ENCODE peak calls at places on chromosome 5, in four cellular contexts. E is Daoy, T is GM04504, V is ACHN. D is an unnamed sample.

GRCh38 chr5:115842089-115842881 is 550 bp downstream of the AP3S1 start:
- DNase-seq in E (peak), T (peak), V (peak), D (no peak)

GRCh38 chr5:90968319-90968718 is 409.7 kb downstream of the ADGRV1 start:
- DNase-seq in E (peak), T (no peak), V (no peak), D (no peak)

GRCh38 chr5:95761771-95762680 is 30.9 kb downstream of the RHOBTB3 start:
- DNase-seq in E (peak), T (peak), V (peak), D (peak)

GRCh38 chr5:116144103-116144502 is 59.3 kb downstream of the COMMD10 start:
- DNase-seq in E (peak), T (no peak), V (peak), D (no peak)

GRCh38 chr5:89047591-89047990 is 164.6 kb upstream of the MEF2C start:
- DNase-seq in E (peak), T (no peak), V (no peak), D (no peak)

GRCh38 chr5:180336234-180337020 is 16.7 kb downstream of the GFPT2 start:
- DNase-seq in E (no peak), T (no peak), V (no peak), D (no peak)

GRCh38 chr5:122078116-122078865 is at the start of gene LOX:
- DNase-seq in E (peak), T (peak), V (peak), D (peak)

GRCh38 chr5:139787257-139787567 is 8.4 kb upstream of the PSD2 start:
- DNase-seq in E (no peak), T (no peak), V (no peak), D (no peak)

GRCh38 chr5:111757582-111758283 is 739 bp upstream of the NREP start:
- DNase-seq in E (peak), T (peak), V (peak), D (no peak)

GRCh38 chr5:151315998-151316597 is 12.5 kb upstream of the SLC36A3 start:
- DNase-seq in E (peak), T (peak), V (peak), D (peak)

GRCh38 chr5:65451436-65451835 is 30.3 kb downstream of the ADAMTS6 start:
- DNase-seq in E (no peak), T (no peak), V (no peak), D (no peak)

GRCh38 chr5:55575815-55576583 is 41.2 kb upstream of the PLPP1 start:
- DNase-seq in E (no peak), T (no peak), V (no peak), D (no peak)

GRCh38 chr5:150177721-150178120 is 11.1 kb downstream of the CDX1 start:
- DNase-seq in E (no peak), T (no peak), V (no peak), D (no peak)

GRCh38 chr5:144864113-144864512 is 693.4 kb downstream of the KCTD16 start:
- DNase-seq in E (no peak), T (no peak), V (no peak), D (no peak)

GRCh38 chr5:137710086-137710485 is 25.8 kb downstream of the KLHL3 start:
- DNase-seq in E (peak), T (no peak), V (no peak), D (no peak)

GRCh38 chr5:12019306-12019705 is 115.1 kb upstream of the CTNND2 start:
- DNase-seq in E (no peak), T (no peak), V (no peak), D (no peak)

GRCh38 chr5:78805-79149 is 13.2 kb upstream of the PLEKHG4B start:
- DNase-seq in E (no peak), T (no peak), V (no peak), D (no peak)

GRCh38 chr5:17154211-17154996 is 63.0 kb upstream of the BASP1 start:
- DNase-seq in E (peak), T (peak), V (no peak), D (peak)

GRCh38 chr5:179819296-179820126 is 1.2 kb upstream of the SQSTM1 start:
- DNase-seq in E (peak), T (peak), V (peak), D (no peak)

D was measured in non-pigmented ciliary epithelial cell.